ENCODE peak calls at places on chromosome 7, in seven cellular contexts. O is endothelial cell of umbilical vein, D is IMR-90, E is tibial nerve, J is breast epithelium, C is ovary, H is heart left ventricle. U is an unnamed sample.

GRCh38 chr7:32071466-32072091 is 1.4 kb upstream of the PDE1C start:
- DNase-seq in C (no peak), O (no peak), J (no peak), D (no peak), H (no peak), E (no peak), U (no peak)

GRCh38 chr7:138006106-138006505 is 4.2 kb upstream of the CREB3L2 start:
- DNase-seq in H (no peak), C (no peak), E (no peak), D (peak), J (no peak), O (no peak), U (no peak)

GRCh38 chr7:149760538-149760937 is 12.8 kb downstream of the ZNF467 start:
- DNase-seq in E (no peak), H (no peak), O (no peak), D (no peak), C (no peak), J (no peak), U (no peak)

GRCh38 chr7:64485623-64486022 is 77.2 kb downstream of the ZNF680 start:
- DNase-seq in E (no peak), D (no peak), J (no peak), C (no peak), H (no peak), O (no peak), U (no peak)

GRCh38 chr7:75971309-75971960 is 23.0 kb downstream of the TMEM120A start:
- DNase-seq in O (no peak), H (no peak), D (no peak), C (no peak), J (no peak), E (no peak), U (no peak)

GRCh38 chr7:44394636-44395035 is 69.2 kb upstream of the CAMK2B start:
- DNase-seq in O (no peak), H (no peak), C (no peak), D (no peak), J (no peak), E (no peak), U (no peak)

GRCh38 chr7:16630654-16631053 is 14.9 kb downstream of the ANKMY2 start:
- DNase-seq in D (no peak), H (no peak), E (no peak), C (no peak), O (no peak), J (no peak), U (no peak)

GRCh38 chr7:47578581-47579270 is 3.2 kb downstream of the TNS3 start:
- DNase-seq in D (peak), H (no peak), E (no peak), J (no peak), O (peak), C (peak), U (no peak)

GRCh38 chr7:124992881-124993562 is 63.4 kb upstream of the POT1 start:
- DNase-seq in O (peak), H (peak), D (peak), J (no peak), C (no peak), E (no peak), U (no peak)

GRCh38 chr7:137074386-137075030 is 206.1 kb downstream of the CHRM2 start:
- DNase-seq in E (no peak), C (no peak), O (no peak), H (no peak), J (no peak), D (peak), U (no peak)

GRCh38 chr7:150742286-150742968 is 5.2 kb downstream of the GIMAP5 start:
- DNase-seq in O (no peak), J (no peak), H (no peak), E (no peak), C (no peak), D (no peak), U (no peak)

GRCh38 chr7:21923663-21924062 is 22.0 kb downstream of the CDCA7L start:
- DNase-seq in C (no peak), D (peak), O (peak), E (no peak), H (no peak), J (no peak), U (no peak)

GRCh38 chr7:99224263-99224947 is 16.5 kb upstream of the KPNA7 start:
- DNase-seq in H (no peak), D (peak), E (no peak), C (no peak), J (no peak), O (no peak), U (no peak)

GRCh38 chr7:46174192-46174572 is 253.1 kb upstream of the IGFBP3 start:
- DNase-seq in O (no peak), E (no peak), D (no peak), H (no peak), J (no peak), C (no peak), U (no peak)

GRCh38 chr7:6530626-6531491 is 20.4 kb downstream of the GRID2IP start:
- DNase-seq in C (no peak), H (no peak), O (no peak), D (no peak), E (no peak), J (no peak), U (no peak)

GRCh38 chr7:140696024-140696678 is 357 bp upstream of the NDUFB2 start:
- DNase-seq in H (peak), O (no peak), E (peak), C (peak), J (peak), D (peak), U (peak)

GRCh38 chr7:130222-130572 is 62.2 kb upstream of the FAM20C start:
- DNase-seq in C (no peak), E (no peak), O (no peak), H (no peak), J (no peak), D (no peak), U (no peak)

GRCh38 chr7:99679032-99679399 is 780 bp downstream of the CYP3A5 start:
- DNase-seq in H (no peak), C (no peak), D (peak), O (no peak), J (no peak), E (no peak), U (no peak)

GRCh38 chr7:105916603-105917002 is 40.2 kb upstream of the ATXN7L1 start:
- DNase-seq in D (peak), C (no peak), H (no peak), O (no peak), E (no peak), J (no peak), U (no peak)

GRCh38 chr7:158322616-158323530 is 264.8 kb downstream of the PTPRN2 start:
- DNase-seq in D (no peak), H (no peak), E (no peak), O (no peak), J (no peak), C (no peak), U (no peak)

GRCh38 chr7:92306153-92306552 is 60.4 kb downstream of the ANKIB1 start:
- DNase-seq in J (no peak), O (no peak), D (peak), E (no peak), H (no peak), C (no peak), U (no peak)

GRCh38 chr7:91826377-91826776 is 54.1 kb downstream of the MTERF1 start:
- DNase-seq in D (peak), J (no peak), C (no peak), O (no peak), E (no peak), H (no peak), U (no peak)

GRCh38 chr7:70523626-70524351 is 608.2 kb upstream of the GALNT17 start:
- DNase-seq in J (no peak), E (no peak), D (no peak), H (no peak), O (no peak), C (no peak), U (no peak)

GRCh38 chr7:119720541-119720940 is 552.4 kb upstream of the KCND2 start:
- DNase-seq in H (no peak), J (no peak), E (no peak), C (no peak), D (peak), O (peak), U (no peak)

GRCh38 chr7:48938539-48938938 is 14.2 kb downstream of the CDC14C start:
- DNase-seq in J (no peak), H (peak), D (no peak), C (peak), O (no peak), E (peak), U (no peak)

GRCh38 chr7:159197066-159197975 is 52.7 kb upstream of the VIPR2 start:
- DNase-seq in J (no peak), E (no peak), H (no peak), O (no peak), C (no peak), D (no peak), U (peak)

GRCh38 chr7:157548691-157549265 is 212.0 kb downstream of the DNAJB6 start:
- DNase-seq in J (peak), E (no peak), C (no peak), D (no peak), H (no peak), O (no peak), U (no peak)

GRCh38 chr7:159097661-159098423 is 46.8 kb downstream of the VIPR2 start:
- DNase-seq in H (peak), J (peak), D (no peak), C (peak), O (no peak), E (no peak), U (no peak)

GRCh38 chr7:3754488-3755365 is 453.7 kb downstream of the SDK1 start:
- DNase-seq in H (peak), C (no peak), O (no peak), D (peak), J (no peak), E (no peak), U (no peak)

GRCh38 chr7:143385891-143386781 is 5.0 kb downstream of the ZYX start:
- DNase-seq in E (no peak), C (no peak), O (peak), H (no peak), D (no peak), J (no peak), U (peak)

GRCh38 chr7:157474685-157475084 is 137.9 kb downstream of the DNAJB6 start:
- DNase-seq in E (no peak), J (no peak), D (no peak), C (no peak), H (no peak), O (no peak), U (no peak)

GRCh38 chr7:95066736-95067530 is 159.5 kb downstream of the PPP1R9A start:
- DNase-seq in C (no peak), D (peak), E (no peak), H (no peak), J (no peak), O (peak), U (no peak)

GRCh38 chr7:133539016-133539415 is 286.1 kb downstream of the EXOC4 start:
- DNase-seq in O (no peak), J (no peak), H (no peak), C (no peak), D (no peak), E (no peak), U (no peak)
- H3K4me3 ChIP-seq in O (no peak), J (no peak), H (no peak), C (no peak), D (no peak), E (no peak), U (no peak)

GRCh38 chr7:1458676-1459511 is at the start of gene MICALL2:
- DNase-seq in O (peak), C (peak), D (peak), H (peak), J (peak), E (peak), U (peak)

GRCh38 chr7:1459512-1459892 is 232 bp upstream of the MICALL2 start:
- DNase-seq in J (peak), E (peak), H (peak), C (peak), O (peak), D (peak), U (peak)

GRCh38 chr7:1459930-1460756 is 873 bp upstream of the MICALL2 start:
- DNase-seq in D (no peak), H (no peak), E (peak), J (no peak), C (no peak), O (peak), U (no peak)

GRCh38 chr7:1461640-1462375 is 2.5 kb upstream of the MICALL2 start:
- DNase-seq in D (no peak), C (no peak), O (no peak), J (no peak), H (no peak), E (no peak), U (no peak)

GRCh38 chr7:1460757-1461639 is 1.7 kb upstream of the MICALL2 start:
- DNase-seq in H (peak), E (peak), J (peak), O (peak), C (peak), D (peak), U (peak)
- TF ChIP-seq POLR2A in H (no peak), E (no peak), J (no peak), O (no peak), C (no peak), D (no peak), U (no peak)

GRCh38 chr7:116510795-116511194 is 11.3 kb downstream of the CAV2 start:
- DNase-seq in D (no peak), H (no peak), O (peak), E (no peak), C (no peak), J (no peak), U (no peak)

GRCh38 chr7:116515584-116515983 is 9.3 kb upstream of the CAV1 start:
- DNase-seq in D (no peak), C (no peak), J (no peak), E (no peak), O (no peak), H (no peak), U (no peak)

GRCh38 chr7:116509982-116510579 is 10.5 kb downstream of the CAV2 start:
- DNase-seq in H (no peak), O (peak), D (peak), J (no peak), E (no peak), C (no peak), U (no peak)

GRCh38 chr7:116512524-116513188 is 12.2 kb upstream of the CAV1 start:
- DNase-seq in E (no peak), C (no peak), O (no peak), J (no peak), H (no peak), D (peak), U (no peak)

GRCh38 chr7:116511552-116512523 is 12.3 kb downstream of the CAV2 start:
- DNase-seq in H (peak), O (peak), E (no peak), J (no peak), D (peak), C (no peak), U (peak)
- H3K4me3 ChIP-seq in H (peak), O (peak), E (peak), J (peak), D (peak), C (peak), U (peak)

GRCh38 chr7:155764432-155764798 is 47.8 kb downstream of the SHH start:
- DNase-seq in C (no peak), O (no peak), D (no peak), E (no peak), H (no peak), J (no peak), U (no peak)

GRCh38 chr7:155762639-155763038 is 49.6 kb downstream of the SHH start:
- DNase-seq in H (no peak), D (no peak), O (no peak), C (no peak), J (no peak), E (no peak), U (peak)

GRCh38 chr7:155763122-155763521 is 49.1 kb downstream of the SHH start:
- DNase-seq in O (no peak), H (no peak), E (no peak), C (no peak), D (no peak), J (no peak), U (no peak)

GRCh38 chr7:155765458-155765857 is 46.8 kb downstream of the SHH start:
- DNase-seq in O (no peak), C (no peak), D (no peak), E (no peak), H (no peak), J (no peak), U (no peak)

GRCh38 chr7:155763721-155764431 is 48.4 kb downstream of the SHH start:
- DNase-seq in C (no peak), J (no peak), E (no peak), D (peak), H (no peak), O (peak), U (no peak)
- TF ChIP-seq POLR2A in C (no peak), J (no peak), E (no peak), D (no peak), H (no peak), O (no peak), U (no peak)

GRCh38 chr7:111730476-111731300 is 168.4 kb upstream of the IMMP2L start:
- DNase-seq in C (no peak), O (peak), H (no peak), D (peak), J (no peak), E (no peak), U (no peak)

GRCh38 chr7:111732923-111733322 is 170.6 kb upstream of the IMMP2L start:
- DNase-seq in C (no peak), O (no peak), E (no peak), D (no peak), J (no peak), H (no peak), U (no peak)

GRCh38 chr7:111729483-111729882 is 167.2 kb upstream of the IMMP2L start:
- DNase-seq in C (no peak), J (no peak), D (no peak), E (no peak), O (no peak), H (no peak), U (no peak)

GRCh38 chr7:111727905-111728634 is 165.8 kb upstream of the IMMP2L start:
- DNase-seq in E (no peak), O (no peak), J (no peak), C (no peak), D (no peak), H (no peak), U (no peak)

GRCh38 chr7:111728635-111728995 is 166.3 kb upstream of the IMMP2L start:
- DNase-seq in D (no peak), E (no peak), C (no peak), H (no peak), J (no peak), O (no peak), U (no peak)
- H3K4me3 ChIP-seq in D (no peak), E (no peak), C (no peak), H (no peak), J (no peak), O (no peak), U (no peak)

GRCh38 chr7:127589901-127590300 is 1.7 kb downstream of the ARF5 start:
- DNase-seq in D (no peak), J (no peak), C (no peak), O (no peak), E (no peak), H (no peak), U (no peak)

GRCh38 chr7:127591189-127591588 is 2.3 kb upstream of the FSCN3 start:
- DNase-seq in J (no peak), H (no peak), D (no peak), E (no peak), C (no peak), O (no peak), U (no peak)

GRCh38 chr7:127594490-127594889 is 954 bp downstream of the FSCN3 start:
- DNase-seq in O (no peak), E (no peak), C (no peak), D (no peak), H (no peak), J (no peak), U (no peak)

GRCh38 chr7:127591591-127591990 is 1.9 kb upstream of the FSCN3 start:
- DNase-seq in J (no peak), E (no peak), H (no peak), C (no peak), D (no peak), O (no peak), U (no peak)

GRCh38 chr7:127592550-127592949 is 986 bp upstream of the FSCN3 start:
- DNase-seq in C (no peak), O (no peak), J (no peak), E (no peak), H (no peak), D (no peak), U (no peak)
- TF ChIP-seq POLR2A in C (no peak), O (no peak), J (no peak), E (no peak), H (no peak), D (no peak), U (no peak)